ENCODE peak calls at places on chromosomes 13 and 19, in eight cellular contexts. S is K562, O is fibroblast of lung, A is lower leg skin, G is stomach, I is fibroblast of the aortic adventitia, X is AG04450, H is left ventricle myocardium inferior. M is an unnamed sample.

GRCh38 chr13:104327217-104327616 is 1261.0 kb upstream of the SLC10A2 start:
- DNase-seq in S (no peak), O (no peak), A (no peak), G (no peak), I (no peak), X (no peak), H (no peak), M (no peak)

GRCh38 chr19:44552324-44552723 is 22.8 kb upstream of the CEACAM20 start:
- DNase-seq in S (peak; percentile 78), O (peak; percentile 12), A (no peak), G (no peak), I (peak; percentile 12), X (no peak), H (no peak), M (no peak)

GRCh38 chr13:77409412-77409811 is 82.5 kb upstream of the MYCBP2 start:
- DNase-seq in S (no peak), O (no peak), A (no peak), G (no peak), I (no peak), X (no peak), H (no peak), M (no peak)

GRCh38 chr13:97414392-97414791 is 19.6 kb upstream of the RAP2A start:
- DNase-seq in S (no peak), O (no peak), A (no peak), G (no peak), I (no peak), X (no peak), H (no peak), M (no peak)

GRCh38 chr19:55504981-55505380 is 16.7 kb downstream of the SSC5D start:
- DNase-seq in S (no peak), O (no peak), A (no peak), G (no peak), I (no peak), X (no peak), H (no peak), M (no peak)

GRCh38 chr19:21328402-21328801 is 808 bp downstream of the ZNF708 start:
- DNase-seq in S (peak; percentile 24), O (no peak), A (no peak), G (no peak), I (peak; percentile 9), X (no peak), H (no peak), M (no peak)

GRCh38 chr13:79448413-79448812 is 32.5 kb upstream of the NDFIP2 start:
- DNase-seq in S (peak; percentile 15), O (no peak), A (no peak), G (no peak), I (no peak), X (no peak), H (no peak), M (no peak)

GRCh38 chr19:51737924-51738323 is 13.8 kb downstream of the FPR1 start:
- DNase-seq in S (no peak), O (no peak), A (no peak), G (no peak), I (no peak), X (no peak), H (no peak), M (no peak)

GRCh38 chr19:37304190-37304883 is 66.6 kb upstream of the ZNF527 start:
- DNase-seq in S (peak; percentile 6), O (peak; percentile 20), A (no peak), G (no peak), I (no peak), X (no peak), H (peak; percentile 68), M (no peak)

GRCh38 chr13:51370116-51370515 is 30.6 kb downstream of the SERPINE3 start:
- DNase-seq in S (no peak), O (peak; percentile 68), A (no peak), G (no peak), I (peak; percentile 55), X (no peak), H (no peak), M (no peak)

GRCh38 chr19:38017504-38018150 is 110.6 kb downstream of the SIPA1L3 start:
- DNase-seq in S (no peak), O (no peak), A (no peak), G (no peak), I (no peak), X (no peak), H (no peak), M (no peak)

GRCh38 chr19:52296400-52296772 is 583 bp upstream of the ZNF480 start:
- DNase-seq in S (no peak), O (no peak), A (no peak), G (no peak), I (no peak), X (no peak), H (no peak), M (no peak)

GRCh38 chr13:104466016-104466415 is 1399.8 kb upstream of the SLC10A2 start:
- DNase-seq in S (no peak), O (no peak), A (no peak), G (no peak), I (no peak), X (no peak), H (no peak), M (no peak)

GRCh38 chr13:94534171-94534570 is 54.7 kb upstream of the DCT start:
- DNase-seq in S (no peak), O (peak; percentile 11), A (no peak), G (no peak), I (no peak), X (no peak), H (no peak), M (peak; percentile 19)

GRCh38 chr13:27012482-27013197 is 159.0 kb downstream of the USP12 start:
- DNase-seq in S (no peak), O (peak; percentile 95), A (no peak), G (no peak), I (peak; percentile 75), X (peak; percentile 34), H (no peak), M (peak; percentile 78)

GRCh38 chr13:25169951-25170553 is 2.0 kb downstream of the AMER2 start:
- DNase-seq in S (no peak), O (no peak), A (no peak), G (no peak), I (no peak), X (no peak), H (no peak), M (no peak)

GRCh38 chr13:25171517-25172302 is at the start of gene AMER2:
- DNase-seq in S (no peak), O (peak; percentile 12), A (no peak), G (no peak), I (peak; percentile 4), X (no peak), H (peak; percentile 20), M (peak; percentile 30)

GRCh38 chr13:25169356-25169755 is 2.7 kb downstream of the AMER2 start:
- DNase-seq in S (no peak), O (no peak), A (no peak), G (no peak), I (no peak), X (no peak), H (no peak), M (no peak)

GRCh38 chr13:25171170-25171516 is 945 bp downstream of the AMER2 start:
- DNase-seq in S (no peak), O (no peak), A (no peak), G (no peak), I (no peak), X (no peak), H (no peak), M (no peak)

GRCh38 chr13:25170554-25171107 is 1.5 kb downstream of the AMER2 start:
- DNase-seq in S (no peak), O (no peak), A (no peak), G (no peak), I (no peak), X (no peak), H (no peak), M (no peak)
- H3K4me3 ChIP-seq in S (no peak overlapping the region), O (no peak overlapping the region), A (no peak overlapping the region), G (peak overlapping the region; percentile 43), I (no peak overlapping the region), X (no peak overlapping the region), H (peak overlapping the region; percentile 55), M (no peak overlapping the region)

DNA sequence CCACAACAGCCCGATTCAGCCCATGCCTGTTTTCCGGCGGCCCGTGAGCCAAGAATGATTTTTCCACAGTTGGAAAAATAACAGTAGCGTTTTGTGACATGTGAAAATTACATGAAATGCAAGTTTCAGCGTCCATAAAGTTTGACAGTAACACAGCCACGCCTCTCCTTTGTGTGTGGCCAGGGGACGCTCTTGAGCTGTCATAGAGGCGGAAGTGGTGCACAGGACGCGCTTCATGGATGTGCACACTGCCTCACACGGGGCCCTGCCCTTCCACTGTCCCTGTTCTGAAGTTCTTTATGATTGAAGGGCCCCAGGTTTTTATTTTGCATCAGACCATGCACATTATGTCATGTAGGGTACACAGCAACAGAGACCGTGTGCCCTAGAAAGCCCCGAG is 12.4 kb upstream of the ELAVL1 start:
- DNase-seq in S (peak; percentile 76), O (no peak), A (no peak), G (no peak), I (no peak), X (no peak), H (no peak), M (no peak)
- TF ChIP-seq CTCF in S (peak; percentile 85), O (no peak), A (no peak), G (no peak), I (no peak), X (no peak), H (no peak), M (no peak)

GRCh38 chr19:12787458-12787857 is 3.8 kb upstream of the JUNB start:
- DNase-seq in S (no peak), O (no peak), A (no peak), G (no peak), I (no peak), X (no peak), H (no peak), M (no peak)

GRCh38 chr19:12788025-12788681 is 3.1 kb upstream of the JUNB start:
- DNase-seq in S (peak; percentile 55), O (no peak), A (no peak), G (no peak), I (peak; percentile 52), X (no peak), H (no peak), M (no peak)

GRCh38 chr19:12786149-12786870 is 5.0 kb upstream of the JUNB start:
- DNase-seq in S (no peak), O (no peak), A (peak; percentile 74), G (peak; percentile 95), I (no peak), X (no peak), H (peak; percentile 63), M (no peak)

GRCh38 chr19:12785431-12786011 is 5.8 kb upstream of the JUNB start:
- DNase-seq in S (no peak), O (no peak), A (peak; percentile 40), G (no peak), I (no peak), X (no peak), H (no peak), M (no peak)

DNA sequence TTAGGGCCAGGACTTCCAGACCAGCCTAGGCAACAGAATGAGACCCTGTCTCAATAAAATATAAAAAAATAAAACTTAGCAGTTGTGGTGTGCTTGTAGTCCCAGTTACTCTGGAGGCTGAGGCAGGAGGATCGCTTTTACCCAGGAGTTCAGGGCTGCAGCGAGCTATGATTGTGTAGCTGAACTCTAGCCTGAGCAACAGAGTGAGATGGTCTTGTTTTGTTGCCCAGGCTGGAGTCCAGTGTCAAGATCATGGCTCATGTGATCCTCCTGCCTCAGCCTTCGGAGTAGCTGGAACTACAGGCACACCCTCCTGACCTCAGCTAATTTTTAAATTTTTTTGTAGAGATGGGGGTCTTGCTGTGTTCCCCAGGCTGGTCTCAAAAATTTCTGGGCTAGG is 4.3 kb upstream of the JUNB start:
- DNase-seq in S (peak; percentile 23), O (no peak), A (peak; percentile 51), G (no peak), I (no peak), X (no peak), H (no peak), M (no peak)
- H3K4me3 ChIP-seq in S (no peak overlapping the region), O (no peak overlapping the region), A (no peak overlapping the region), G (no peak overlapping the region), I (no peak overlapping the region), X (no peak overlapping the region), H (no peak overlapping the region), M (no peak overlapping the region)

GRCh38 chr19:47032171-47032811 is 12.7 kb downstream of the NPAS1 start:
- DNase-seq in S (peak; percentile 63), O (no peak), A (no peak), G (peak; percentile 70), I (no peak), X (no peak), H (no peak), M (no peak)
- TF ChIP-seq CTCF in S (peak; percentile 91), O (peak; percentile 86), A (no peak), G (peak; percentile 78), I (peak; percentile 89), X (peak; percentile 86), H (peak; percentile 84), M (peak; percentile 97)

M was measured in astrocyte of the spinal cord.